ENCODE peak calls at places on chromosomes 5 and 9, in six cellular contexts. J is IMR-90, T is hepatocyte, S is cardiac muscle cell, B is aorta, V is heart left ventricle. P is an unnamed sample.

GRCh38 chr9:98740226-98740881 is 31.6 kb upstream of the GABBR2 start:
- DNase-seq in J (no peak), T (no peak), S (no peak), B (no peak), V (no peak), P (no peak)

GRCh38 chr9:36871606-36872005 is 162.5 kb downstream of the PAX5 start:
- DNase-seq in J (no peak), T (no peak), S (no peak), B (peak; percentile 38), V (no peak), P (no peak)

GRCh38 chr9:135036861-135037465 is 50.5 kb upstream of the OLFM1 start:
- DNase-seq in J (no peak), T (no peak), S (no peak), B (peak; percentile 65), V (no peak), P (no peak)

GRCh38 chr5:90881626-90882150 is 323.1 kb downstream of the ADGRV1 start:
- DNase-seq in J (no peak), T (no peak), S (no peak), B (no peak), V (no peak), P (no peak)

GRCh38 chr5:116544542-116545241 is 29.9 kb downstream of the SEMA6A start:
- DNase-seq in J (no peak), T (peak; percentile 77), S (no peak), B (no peak), V (no peak), P (no peak)

GRCh38 chr5:95440825-95441224 is 49.7 kb downstream of the FAM81B start:
- DNase-seq in J (no peak), T (no peak), S (no peak), B (no peak), V (no peak), P (no peak)

GRCh38 chr9:111900934-111901612 is 4.5 kb downstream of the UGCG start:
- DNase-seq in J (no peak), T (no peak), S (peak; percentile 32), B (no peak), V (no peak), P (no peak)

GRCh38 chr5:82403026-82403425 is 124.9 kb upstream of the RPS23 start:
- DNase-seq in J (no peak), T (no peak), S (no peak), B (no peak), V (no peak), P (no peak)

GRCh38 chr9:72557549-72557948 is 36.1 kb downstream of the TMC1 start:
- DNase-seq in J (peak; percentile 97), T (peak; percentile 77), S (peak; percentile 78), B (no peak), V (no peak), P (peak; percentile 86)

GRCh38 chr9:99593621-99594020 is 228.1 kb upstream of the NR4A3 start:
- DNase-seq in J (no peak), T (no peak), S (no peak), B (no peak), V (no peak), P (no peak)

GRCh38 chr9:120863833-120864232 is 13.2 kb downstream of the PHF19 start:
- DNase-seq in J (no peak), T (no peak), S (no peak), B (no peak), V (no peak), P (no peak)

GRCh38 chr9:15499108-15499507 is 11.7 kb downstream of the PSIP1 start:
- DNase-seq in J (no peak), T (no peak), S (no peak), B (no peak), V (no peak), P (no peak)

GRCh38 chr5:124873189-124873588 is 126.8 kb upstream of the ZNF608 start:
- DNase-seq in J (no peak), T (no peak), S (no peak), B (no peak), V (no peak), P (no peak)

GRCh38 chr9:84271004-84271886 is 69.3 kb downstream of the SLC28A3 start:
- DNase-seq in J (peak; percentile 69), T (peak; percentile 79), S (peak; percentile 82), B (no peak), V (peak; percentile 19), P (no peak)

GRCh38 chr9:137167752-137168574 is 1.9 kb downstream of the LRRC26 start:
- DNase-seq in J (no peak), T (peak; percentile 46), S (no peak), B (no peak), V (no peak), P (no peak)

GRCh38 chr5:75510836-75511434 is 494 bp downstream of the CERT1 start:
- DNase-seq in J (peak; percentile 15), T (peak; percentile 86), S (no peak), B (peak; percentile 86), V (peak; percentile 25), P (no peak)

GRCh38 chr5:116600876-116601275 is 26.3 kb upstream of the SEMA6A start:
- DNase-seq in J (peak; percentile 9), T (no peak), S (no peak), B (no peak), V (no peak), P (no peak)

GRCh38 chr9:6354072-6354686 is 26.0 kb downstream of the TPD52L3 start:
- DNase-seq in J (peak; percentile 77), T (peak; percentile 71), S (peak; percentile 85), B (no peak), V (peak; percentile 11), P (peak; percentile 22)

GRCh38 chr5:65903581-65903980 is 22.8 kb upstream of the ERBIN start:
- DNase-seq in J (no peak), T (no peak), S (no peak), B (no peak), V (no peak), P (no peak)

GRCh38 chr5:74766348-74766886 is 500 bp downstream of the GFM2 start:
- DNase-seq in J (peak; percentile 64), T (peak; percentile 32), S (peak; percentile 77), B (no peak), V (no peak), P (no peak)

GRCh38 chr5:89401659-89402058 is 518.7 kb upstream of the MEF2C start:
- DNase-seq in J (no peak), T (no peak), S (no peak), B (no peak), V (no peak), P (no peak)

GRCh38 chr5:179980767-179981166 is 73.1 kb upstream of the TBC1D9B start:
- DNase-seq in J (no peak), T (no peak), S (no peak), B (no peak), V (no peak), P (no peak)

GRCh38 chr9:135512904-135513303 is 8.3 kb upstream of the LCN1 start:
- DNase-seq in J (peak; percentile 6), T (no peak), S (peak; percentile 64), B (no peak), V (no peak), P (no peak)

GRCh38 chr5:78628260-78629024 is 20.1 kb downstream of the LHFPL2 start:
- DNase-seq in J (no peak), T (no peak), S (no peak), B (no peak), V (no peak), P (no peak)

GRCh38 chr5:179827684-179828083 is 7.0 kb downstream of the SQSTM1 start:
- DNase-seq in J (peak; percentile 73), T (no peak), S (no peak), B (no peak), V (no peak), P (peak; percentile 26)

GRCh38 chr9:134178394-134178780 is 14.0 kb upstream of the RNU6ATAC start:
- DNase-seq in J (no peak), T (no peak), S (no peak), B (no peak), V (no peak), P (no peak)

GRCh38 chr9:131385296-131385695 is 8.6 kb upstream of the PRRC2B start:
- DNase-seq in J (no peak), T (no peak), S (no peak), B (no peak), V (no peak), P (no peak)

GRCh38 chr5:16540421-16540820 is 74.8 kb upstream of the ZNF622 start:
- DNase-seq in J (peak; percentile 79), T (no peak), S (peak; percentile 15), B (no peak), V (no peak), P (peak; percentile 91)

GRCh38 chr9:137828527-137829259 is 48.9 kb upstream of the CACNA1B start:
- DNase-seq in J (peak; percentile 18), T (peak; percentile 48), S (peak; percentile 27), B (no peak), V (no peak), P (no peak)

GRCh38 chr5:154486427-154486866 is 8.4 kb upstream of the HAND1 start:
- DNase-seq in J (no peak), T (peak; percentile 52), S (no peak), B (no peak), V (no peak), P (no peak)
- H3K27me3 ChIP-seq in J (peaks cover 74% of the 10 kb centered on the region), T (peaks cover 67% of the 10 kb centered on the region), S (peaks cover 62% of the 10 kb centered on the region), B (no peaks in the 10 kb centered on the region), V (peaks cover 19% of the 10 kb centered on the region), P (peaks cover 88% of the 10 kb centered on the region)

DNA sequence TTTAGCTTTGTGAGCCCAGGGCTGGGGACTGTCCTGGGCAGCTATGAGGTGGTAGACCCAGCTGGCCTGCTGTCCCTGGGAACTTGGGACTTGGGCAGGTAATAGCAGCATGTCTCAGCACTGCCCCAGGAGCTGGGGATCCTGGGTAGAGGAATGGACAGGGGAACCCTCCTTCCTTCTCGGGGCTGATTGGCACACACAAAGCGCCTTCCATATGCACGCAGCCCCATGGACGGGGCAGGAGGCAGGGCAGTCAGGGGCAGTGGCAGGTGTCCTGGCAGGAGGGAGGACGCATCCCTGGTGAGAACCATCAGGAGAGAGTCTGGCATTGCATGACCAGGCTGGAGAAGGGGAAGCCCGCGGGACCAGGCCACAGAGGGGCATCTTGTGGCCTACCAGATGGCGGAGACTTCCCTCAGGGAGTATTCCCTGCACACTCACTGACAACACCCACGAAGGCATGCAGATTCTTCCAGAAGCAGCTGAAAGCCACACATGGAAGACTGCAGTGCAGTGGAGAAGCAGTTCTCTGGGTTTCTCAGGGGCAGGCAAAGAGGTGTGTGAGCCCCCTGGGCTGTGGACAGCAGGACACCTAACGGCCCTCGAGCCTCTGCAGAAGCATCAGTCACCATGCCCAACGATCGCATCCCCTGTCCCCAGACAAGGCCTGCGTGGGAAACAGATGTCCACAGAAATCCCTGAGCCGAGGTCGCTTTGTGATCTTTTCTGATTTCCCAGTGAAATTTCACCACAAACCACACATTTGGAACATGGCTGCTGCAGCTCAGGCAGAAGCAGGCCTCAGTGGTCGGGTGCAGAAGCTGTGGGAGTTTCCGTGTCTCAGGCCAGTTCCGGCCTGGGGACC is 7.0 kb upstream of the NKD2 start:
- DNase-seq in J (no peak), T (no peak), S (no peak), B (peak; percentile 62), V (no peak), P (no peak)
- H3K27me3 ChIP-seq in J (peaks cover 57% of the 10 kb centered on the region), T (peaks cover 10% of the 10 kb centered on the region), S (peaks cover 16% of the 10 kb centered on the region), B (no peaks in the 10 kb centered on the region), V (no peaks in the 10 kb centered on the region), P (peaks cover 83% of the 10 kb centered on the region)

GRCh38 chr9:76553680-76554079 is 94.7 kb downstream of the GCNT1 start:
- DNase-seq in J (no peak), T (no peak), S (no peak), B (no peak), V (no peak), P (no peak)
- H3K27me3 ChIP-seq in J (no peaks in the 10 kb centered on the region), T (no peaks in the 10 kb centered on the region), S (no peaks in the 10 kb centered on the region), B (no peaks in the 10 kb centered on the region), V (no peaks in the 10 kb centered on the region), P (no peaks in the 10 kb centered on the region)

DNA sequence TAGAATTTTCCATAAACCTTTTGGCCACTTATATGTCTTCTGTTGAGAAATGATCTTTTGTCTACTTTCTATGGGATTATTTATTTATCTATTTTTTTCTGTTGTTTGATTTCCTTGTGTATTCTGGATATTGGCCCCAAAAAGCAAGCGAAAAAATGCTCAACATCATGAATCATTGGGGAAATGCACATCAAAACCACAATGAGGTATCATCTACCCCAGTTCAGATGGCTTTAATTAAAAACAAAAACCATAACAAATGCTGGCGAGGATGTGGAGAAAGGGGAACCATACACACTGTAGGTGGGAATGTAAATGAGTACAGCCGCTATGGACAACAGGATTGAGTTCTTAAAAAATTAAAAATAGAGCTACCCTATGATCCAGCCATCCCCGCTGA is 125.0 kb upstream of the LPCAT1 start:
- DNase-seq in J (no peak), T (no peak), S (peak; percentile 10), B (no peak), V (no peak), P (no peak)
- H3K27me3 ChIP-seq in J (peaks cover 41% of the 10 kb centered on the region), T (peaks cover 34% of the 10 kb centered on the region), S (peaks cover 50% of the 10 kb centered on the region), B (no peaks in the 10 kb centered on the region), V (peaks cover 2% of the 10 kb centered on the region), P (peaks cover 42% of the 10 kb centered on the region)

P was measured in foreskin keratinocyte.